ENCODE peak calls at places on chromosomes 6 and 20, in eight cellular contexts. Q is tibial nerve; W is A549; V is fibroblast of lung; J is heart left ventricle; A is pancreas; N is CD8-positive, alpha-beta T cell; B is uterus. D is an unnamed sample.

GRCh38 chr6:113050010-113050893 is 703.1 kb downstream of the RFPL4B start:
- DNase-seq in J (no peak), Q (no peak), W (no peak), A (no peak), V (no peak), B (no peak), N (no peak), D (no peak)

GRCh38 chr20:37524859-37525708 is 2.6 kb downstream of the BLCAP start:
- DNase-seq in V (no peak), A (no peak), N (no peak), B (no peak), W (no peak), J (no peak), Q (no peak), D (no peak)

GRCh38 chr6:106858653-106859092 is 115.9 kb downstream of the CD24 start:
- DNase-seq in B (peak), A (peak), Q (no peak), W (no peak), V (peak), N (no peak), J (no peak), D (no peak)

GRCh38 chr20:58306421-58307261 is 2.9 kb upstream of the RAB22A start:
- DNase-seq in Q (no peak), V (no peak), J (peak), N (peak), B (no peak), A (no peak), W (peak), D (no peak)

GRCh38 chr6:127570739-127571389 is 6.1 kb upstream of the C6orf58 start:
- DNase-seq in Q (no peak), V (no peak), J (no peak), A (no peak), N (no peak), W (no peak), B (no peak), D (no peak)

GRCh38 chr20:5654557-5654956 is 95.6 kb upstream of the SHLD1 start:
- DNase-seq in J (no peak), A (no peak), V (peak), N (no peak), W (peak), Q (no peak), B (no peak), D (no peak)

GRCh38 chr6:36227379-36228344 is 31.1 kb downstream of the BRPF3 start:
- DNase-seq in B (no peak), Q (no peak), V (no peak), N (no peak), J (no peak), W (no peak), A (no peak), D (no peak)

GRCh38 chr6:73942581-73942980 is 246.6 kb downstream of the CD109 start:
- DNase-seq in Q (no peak), J (no peak), B (no peak), W (no peak), A (no peak), V (peak), N (no peak), D (no peak)

GRCh38 chr6:147540075-147540474 is 31.6 kb downstream of the SAMD5 start:
- DNase-seq in N (no peak), A (no peak), J (no peak), Q (no peak), B (no peak), V (no peak), W (no peak), D (no peak)

GRCh38 chr6:93420163-93420806 is 926 bp upstream of the EPHA7 start:
- DNase-seq in A (no peak), Q (no peak), B (no peak), V (peak), N (no peak), J (no peak), W (no peak), D (no peak)

GRCh38 chr6:27096834-27097511 is 150.5 kb upstream of the PRSS16 start:
- DNase-seq in Q (no peak), V (peak), B (no peak), A (peak), N (no peak), W (peak), J (peak), D (no peak)

GRCh38 chr20:61507778-61508177 is 255.7 kb downstream of the CDH4 start:
- DNase-seq in A (no peak), V (no peak), W (no peak), Q (no peak), J (no peak), N (no peak), B (no peak), D (no peak)

GRCh38 chr20:32333988-32334885 is 23.9 kb upstream of the ASXL1 start:
- DNase-seq in W (no peak), J (peak), B (peak), Q (no peak), V (no peak), A (peak), N (peak), D (no peak)

GRCh38 chr20:38094373-38094775 is 60.8 kb downstream of the RPRD1B start:
- DNase-seq in V (peak), W (peak), N (no peak), B (peak), J (peak), A (no peak), Q (peak), D (peak)

GRCh38 chr20:42598586-42598985 is 591.1 kb downstream of the PTPRT start:
- DNase-seq in Q (no peak), J (peak), V (no peak), B (no peak), A (no peak), W (no peak), N (no peak), D (no peak)

GRCh38 chr6:157557541-157557940 is 176.6 kb downstream of the ZDHHC14 start:
- DNase-seq in A (no peak), B (no peak), N (no peak), V (no peak), Q (no peak), W (no peak), J (no peak), D (no peak)

GRCh38 chr6:137001977-137002302 is 42.8 kb downstream of the IL20RA start:
- DNase-seq in W (no peak), Q (no peak), B (no peak), N (no peak), A (no peak), J (no peak), V (no peak), D (no peak)

GRCh38 chr6:26217714-26218075 is 130.5 kb downstream of the HFE start:
- DNase-seq in A (no peak), N (no peak), V (peak), Q (no peak), B (no peak), J (no peak), W (no peak), D (no peak)

GRCh38 chr20:3420211-3420707 is 12.8 kb upstream of the DNAAF9 start:
- DNase-seq in W (no peak), J (peak), N (no peak), Q (no peak), B (no peak), A (no peak), V (peak), D (peak)

GRCh38 chr6:53530346-53530745 is 14.6 kb downstream of the GCLC start:
- DNase-seq in W (no peak), B (no peak), J (peak), A (peak), Q (no peak), N (no peak), V (no peak), D (no peak)

GRCh38 chr6:42017021-42017643 is 33.2 kb upstream of the TAF8 start:
- DNase-seq in J (no peak), B (no peak), N (no peak), Q (no peak), V (peak), A (no peak), W (peak), D (no peak)

GRCh38 chr6:118770835-118771234 is 119.4 kb upstream of the CEP85L start:
- DNase-seq in J (no peak), A (no peak), B (no peak), V (no peak), W (no peak), N (no peak), Q (no peak), D (no peak)

GRCh38 chr6:21922086-21922485 is 328.5 kb downstream of the SOX4 start:
- DNase-seq in V (peak), Q (no peak), W (no peak), A (no peak), B (no peak), N (no peak), J (no peak), D (no peak)

GRCh38 chr6:44298055-44298803 is 14.9 kb downstream of the AARS2 start:
- DNase-seq in V (no peak), J (no peak), W (no peak), B (no peak), A (no peak), Q (no peak), N (no peak), D (no peak)

GRCh38 chr6:107616776-107617175 is 126.9 kb downstream of the SOBP start:
- DNase-seq in W (no peak), J (no peak), A (no peak), V (no peak), Q (no peak), B (no peak), N (no peak), D (no peak)

GRCh38 chr20:35617397-35618031 is 1.9 kb downstream of the SPAG4 start:
- DNase-seq in N (peak), B (peak), V (peak), J (peak), W (peak), Q (no peak), A (peak), D (peak)

GRCh38 chr6:56259682-56260081 is 12.3 kb upstream of the COL21A1 start:
- DNase-seq in V (peak), W (no peak), A (no peak), Q (no peak), J (no peak), B (no peak), N (no peak), D (no peak)

GRCh38 chr6:72216222-72217106 is 330.1 kb downstream of the RIMS1 start:
- DNase-seq in J (no peak), V (no peak), W (no peak), N (no peak), B (no peak), Q (no peak), A (peak), D (no peak)

GRCh38 chr6:4370066-4370465 is 234.7 kb upstream of the ECI2 start:
- DNase-seq in N (no peak), B (no peak), Q (no peak), A (no peak), V (peak), W (peak), J (no peak), D (no peak)

GRCh38 chr6:155078331-155078745 is 83.2 kb downstream of the TIAM2 start:
- DNase-seq in Q (no peak), N (no peak), J (no peak), B (peak), A (no peak), W (no peak), V (no peak), D (no peak)

GRCh38 chr20:23272176-23273029 is 78.2 kb upstream of the NXT1 start:
- DNase-seq in A (no peak), W (no peak), B (no peak), V (no peak), J (no peak), Q (no peak), N (no peak), D (no peak)

GRCh38 chr20:50560867-50561266 is 50.7 kb downstream of the PTPN1 start:
- DNase-seq in B (no peak), J (no peak), Q (no peak), V (no peak), A (no peak), N (no peak), W (no peak), D (no peak)

GRCh38 chr6:39836621-39837020 is 44.4 kb downstream of the DAAM2 start:
- DNase-seq in J (no peak), Q (no peak), B (no peak), N (no peak), V (no peak), W (no peak), A (no peak), D (no peak)

GRCh38 chr20:40268321-40269075 is 420.5 kb downstream of the MAFB start:
- DNase-seq in A (no peak), V (no peak), Q (no peak), N (no peak), J (no peak), W (no peak), B (no peak), D (no peak)

GRCh38 chr6:170026272-170027110 is 264.4 kb downstream of the DLL1 start:
- DNase-seq in V (no peak), W (no peak), J (no peak), N (no peak), A (peak), B (no peak), Q (no peak), D (no peak)

GRCh38 chr6:126824815-126825214 is 293.7 kb upstream of the RSPO3 start:
- DNase-seq in A (no peak), N (no peak), Q (no peak), J (no peak), W (no peak), V (no peak), B (no peak), D (no peak)

GRCh38 chr6:12060780-12061619 is 48.9 kb downstream of the HIVEP1 start:
- DNase-seq in A (peak), Q (no peak), B (peak), N (peak), J (peak), W (peak), V (peak), D (peak)

GRCh38 chr6:157891544-157892362 is 68.7 kb downstream of the SNX9 start:
- DNase-seq in V (no peak), N (no peak), A (no peak), Q (no peak), J (no peak), B (no peak), W (no peak), D (no peak)

GRCh38 chr20:48273843-48274242 is 488.6 kb upstream of the SULF2 start:
- DNase-seq in V (no peak), A (no peak), J (no peak), B (no peak), Q (no peak), N (no peak), W (no peak), D (no peak)

GRCh38 chr20:48275325-48275724 is 490.0 kb upstream of the SULF2 start:
- DNase-seq in B (no peak), J (no peak), W (no peak), A (no peak), N (no peak), V (no peak), Q (no peak), D (no peak)

GRCh38 chr20:48278961-48279481 is 493.7 kb upstream of the SULF2 start:
- DNase-seq in A (no peak), Q (no peak), V (no peak), W (no peak), J (no peak), N (no peak), B (no peak), D (no peak)

GRCh38 chr20:48275737-48276342 is 490.6 kb upstream of the SULF2 start:
- DNase-seq in Q (no peak), J (no peak), A (no peak), V (no peak), N (no peak), W (no peak), B (no peak), D (no peak)
- H3K4me3 ChIP-seq in Q (no peak), J (no peak), A (no peak), V (no peak), N (no peak), W (no peak), B (no peak), D (no peak)

GRCh38 chr6:29680904-29681303 is at the start of gene ZFP57:
- DNase-seq in A (no peak), W (no peak), J (no peak), V (no peak), B (no peak), Q (no peak), N (no peak), D (no peak)

GRCh38 chr6:29680416-29680815 is 536 bp downstream of the ZFP57 start:
- DNase-seq in N (no peak), A (no peak), V (no peak), W (no peak), B (no peak), J (no peak), Q (no peak), D (no peak)

GRCh38 chr6:29679962-29680361 is 990 bp downstream of the ZFP57 start:
- DNase-seq in W (no peak), B (no peak), Q (no peak), A (no peak), V (no peak), J (no peak), N (no peak), D (no peak)

GRCh38 chr6:29681811-29682210 is 859 bp upstream of the ZFP57 start:
- DNase-seq in A (no peak), Q (no peak), B (no peak), W (no peak), N (no peak), J (no peak), V (no peak), D (no peak)

DNA sequence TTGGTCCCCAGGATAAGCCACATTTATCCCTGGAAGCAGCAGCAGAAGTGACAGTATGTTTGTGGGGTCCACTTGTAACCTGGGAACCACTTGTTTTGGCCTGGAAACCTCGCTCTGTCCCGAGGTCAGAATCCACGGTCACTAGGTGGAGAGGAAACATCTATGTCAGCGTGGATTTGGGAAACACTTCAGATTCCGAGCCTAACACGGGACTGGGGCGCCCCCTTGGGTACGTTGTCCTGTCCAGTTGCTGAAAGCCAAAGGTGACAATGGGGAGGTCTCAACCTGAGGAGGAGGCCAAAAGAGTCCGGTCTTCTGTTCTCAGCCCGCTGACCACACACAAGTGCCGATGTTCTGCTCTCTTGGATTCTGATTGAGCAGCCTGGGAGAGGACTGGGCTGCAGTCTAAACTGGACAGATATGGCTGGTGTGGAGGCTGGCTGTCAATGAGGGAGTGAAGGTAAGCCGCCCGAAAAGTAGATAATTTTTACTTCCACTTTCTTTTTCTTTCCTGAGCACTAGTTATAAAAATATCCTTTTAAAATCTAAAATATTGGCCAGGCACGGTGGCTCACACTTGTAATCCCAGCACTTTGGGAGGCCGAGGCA is 4.9 kb upstream of the ZFP57 start:
- DNase-seq in B (no peak), N (no peak), A (no peak), W (no peak), J (peak), V (no peak), Q (no peak), D (no peak)
- TF ChIP-seq CTCF in B (no peak), N (no peak), A (no peak), W (no peak), J (peak), V (no peak), Q (no peak), D (no peak)

DNA sequence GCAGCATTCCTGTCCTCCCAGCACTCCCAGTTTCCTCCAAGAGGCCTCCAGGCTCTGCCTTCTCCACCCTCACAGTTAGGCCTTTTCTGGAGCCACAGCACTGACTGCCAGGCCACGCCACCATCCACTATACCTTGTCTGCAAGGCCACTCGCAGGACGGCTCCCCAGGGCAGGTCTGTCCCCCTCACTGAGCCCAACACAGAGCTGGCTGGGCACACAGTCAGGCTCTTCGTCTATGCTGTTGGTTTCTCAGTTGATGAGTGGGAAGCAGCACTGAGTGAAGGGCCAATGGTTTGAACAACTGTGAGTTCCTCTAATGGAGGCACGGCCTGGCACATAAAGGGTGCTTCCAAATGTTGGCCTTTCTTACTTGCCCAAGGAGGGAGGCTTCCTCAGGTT is 95.2 kb downstream of the GRM4 start:
- DNase-seq in J (no peak), A (no peak), Q (no peak), N (no peak), V (no peak), B (no peak), W (no peak), D (no peak)
- H3K27ac ChIP-seq in J (no peak), A (no peak), Q (no peak), N (no peak), V (no peak), B (no peak), W (no peak), D (no peak)

GRCh38 chr20:63833776-63834544 is 2.9 kb upstream of the ZBTB46 start:
- DNase-seq in J (no peak), A (peak), B (no peak), Q (no peak), N (no peak), W (no peak), V (peak), D (no peak)

GRCh38 chr20:63837134-63837429 is 6.0 kb upstream of the ZBTB46 start:
- DNase-seq in B (no peak), W (no peak), N (no peak), A (no peak), J (no peak), Q (no peak), V (no peak), D (no peak)

GRCh38 chr20:63834545-63834880 is 3.4 kb upstream of the ZBTB46 start:
- DNase-seq in J (no peak), N (no peak), Q (no peak), V (no peak), B (no peak), W (no peak), A (no peak), D (no peak)

GRCh38 chr20:63836335-63837133 is 5.5 kb upstream of the ZBTB46 start:
- DNase-seq in V (no peak), N (no peak), Q (no peak), A (no peak), B (no peak), J (no peak), W (no peak), D (no peak)

GRCh38 chr20:63835031-63835858 is 4.2 kb upstream of the ZBTB46 start:
- DNase-seq in Q (peak), V (peak), B (peak), W (peak), N (no peak), J (peak), A (peak), D (peak)
- H3K4me3 ChIP-seq in Q (no peak), V (no peak), B (no peak), W (no peak), N (no peak), J (no peak), A (no peak), D (no peak)

GRCh38 chr6:3235486-3235885 is 8.0 kb upstream of the TUBB2B start:
- DNase-seq in V (no peak), Q (no peak), W (no peak), N (no peak), J (no peak), A (no peak), B (no peak), D (no peak)

GRCh38 chr6:3237761-3238662 is 10.6 kb upstream of the TUBB2B start:
- DNase-seq in N (no peak), A (no peak), W (no peak), V (no peak), Q (no peak), B (no peak), J (no peak), D (peak)

GRCh38 chr6:3235969-3236368 is 8.5 kb upstream of the TUBB2B start:
- DNase-seq in W (no peak), J (no peak), A (no peak), N (no peak), V (no peak), B (no peak), Q (no peak), D (no peak)

GRCh38 chr6:3240595-3240994 is 13.1 kb upstream of the TUBB2B start:
- DNase-seq in J (no peak), W (no peak), B (no peak), V (no peak), A (no peak), Q (no peak), N (no peak), D (no peak)

GRCh38 chr6:3239110-3239830 is 11.8 kb upstream of the TUBB2B start:
- DNase-seq in J (no peak), N (no peak), A (no peak), Q (no peak), V (no peak), W (peak), B (no peak), D (no peak)
- TF ChIP-seq CTCF in J (peak), N (no peak), A (no peak), Q (peak), V (peak), W (no peak), B (no peak), D (no peak)